ENCODE peak calls at places on chromosomes 13 and 19, in nine cellular contexts. L, U, Z, B, J, P, C, S and Q are unnamed samples.

GRCh38 chr13:111034811-111035210 is 80.3 kb upstream of the ARHGEF7 start:
- DNase-seq in U (no peak), S (peak), C (no peak), J (no peak), Z (no peak), P (no peak), B (no peak), L (no peak), Q (no peak)

GRCh38 chr19:18674616-18675015 is 8.9 kb upstream of the CRTC1 start:
- DNase-seq in P (no peak), Z (no peak), B (no peak), C (peak), L (no peak), U (no peak), S (no peak), J (no peak), Q (peak)

GRCh38 chr13:72149701-72150100 is 282.7 kb upstream of the DACH1 start:
- DNase-seq in J (no peak), C (no peak), P (no peak), L (no peak), S (no peak), U (no peak), B (no peak), Z (no peak), Q (no peak)

GRCh38 chr19:56174550-56174949 is 1.3 kb upstream of the GALP start:
- DNase-seq in U (no peak), J (no peak), L (no peak), S (no peak), Z (no peak), C (no peak), B (no peak), P (no peak), Q (no peak)

GRCh38 chr19:54707932-54708331 is 16.3 kb upstream of the KIR3DL3 start:
- DNase-seq in C (no peak), L (peak), S (no peak), Z (no peak), B (no peak), U (peak), J (no peak), P (no peak), Q (no peak)

GRCh38 chr13:27450921-27451461 is 627 bp upstream of the MTIF3 start:
- DNase-seq in B (peak), S (peak), L (peak), P (peak), Z (peak), C (peak), J (peak), U (peak), Q (peak)

GRCh38 chr19:57239982-57240310 is 486 bp upstream of the ZNF805 start:
- DNase-seq in S (no peak), B (no peak), U (peak), L (no peak), C (no peak), Z (no peak), J (peak), P (no peak), Q (no peak)

GRCh38 chr13:68697551-68697950 is 1410.1 kb upstream of the ATXN8OS start:
- DNase-seq in C (peak), S (no peak), P (peak), J (no peak), B (no peak), Z (no peak), L (no peak), U (peak), Q (no peak)

GRCh38 chr13:21528616-21529015 is 69.5 kb upstream of the ZDHHC20 start:
- DNase-seq in L (no peak), S (peak), Z (no peak), B (no peak), J (no peak), C (no peak), U (no peak), P (no peak), Q (peak)

GRCh38 chr13:113862766-113863510 is 938 bp downstream of the GAS6 start:
- DNase-seq in U (peak), C (peak), Z (peak), S (peak), B (no peak), J (peak), P (peak), L (no peak), Q (no peak)

GRCh38 chr19:9435279-9436268 is at the start of gene ZNF266:
- DNase-seq in J (peak), U (peak), P (peak), L (peak), B (peak), C (peak), S (peak), Z (peak), Q (peak)

GRCh38 chr13:27036236-27036981 is 135.2 kb downstream of the USP12 start:
- DNase-seq in U (no peak), L (no peak), Z (no peak), P (no peak), B (peak), J (no peak), C (no peak), S (peak), Q (peak)

GRCh38 chr13:20149762-20150161 is 11.1 kb downstream of the GJA3 start:
- DNase-seq in Z (no peak), L (no peak), S (no peak), J (no peak), P (no peak), U (no peak), C (no peak), B (no peak), Q (no peak)
- TF ChIP-seq EZH2phosphoT487 in Z (no peak), L (no peak), S (no peak), J (no peak), P (no peak), U (no peak), C (no peak), B (no peak), Q (no peak)

GRCh38 chr19:58584498-58585441 is 11.6 kb upstream of the MZF1 start:
- DNase-seq in P (no peak), J (no peak), S (no peak), L (no peak), B (no peak), U (no peak), C (no peak), Z (no peak), Q (no peak)

GRCh38 chr19:58578430-58578925 is 5.3 kb upstream of the MZF1 start:
- DNase-seq in U (no peak), J (no peak), Z (no peak), C (no peak), B (no peak), P (no peak), S (peak), L (no peak), Q (no peak)

GRCh38 chr19:58582985-58583384 is 9.8 kb upstream of the MZF1 start:
- DNase-seq in C (no peak), L (no peak), S (no peak), P (no peak), J (no peak), B (no peak), U (no peak), Z (no peak), Q (no peak)

GRCh38 chr19:58579473-58580142 is 6.5 kb upstream of the MZF1 start:
- DNase-seq in U (no peak), L (no peak), B (no peak), S (no peak), P (no peak), C (no peak), J (no peak), Z (no peak), Q (no peak)

GRCh38 chr19:58581227-58582141 is 8.3 kb upstream of the MZF1 start:
- DNase-seq in Z (peak), P (peak), S (peak), J (peak), B (peak), L (peak), U (no peak), C (no peak), Q (peak)
- TF ChIP-seq EZH2phosphoT487 in Z (no peak), P (no peak), S (no peak), J (no peak), B (no peak), L (no peak), U (no peak), C (no peak), Q (no peak)

GRCh38 chr13:109840201-109840892 is 54.0 kb upstream of the IRS2 start:
- DNase-seq in C (no peak), L (no peak), Z (peak), P (no peak), S (peak), J (no peak), B (peak), U (no peak), Q (peak)
- TF ChIP-seq EZH2phosphoT487 in C (no peak), L (no peak), Z (peak), P (no peak), S (no peak), J (no peak), B (no peak), U (no peak), Q (no peak)

DNA sequence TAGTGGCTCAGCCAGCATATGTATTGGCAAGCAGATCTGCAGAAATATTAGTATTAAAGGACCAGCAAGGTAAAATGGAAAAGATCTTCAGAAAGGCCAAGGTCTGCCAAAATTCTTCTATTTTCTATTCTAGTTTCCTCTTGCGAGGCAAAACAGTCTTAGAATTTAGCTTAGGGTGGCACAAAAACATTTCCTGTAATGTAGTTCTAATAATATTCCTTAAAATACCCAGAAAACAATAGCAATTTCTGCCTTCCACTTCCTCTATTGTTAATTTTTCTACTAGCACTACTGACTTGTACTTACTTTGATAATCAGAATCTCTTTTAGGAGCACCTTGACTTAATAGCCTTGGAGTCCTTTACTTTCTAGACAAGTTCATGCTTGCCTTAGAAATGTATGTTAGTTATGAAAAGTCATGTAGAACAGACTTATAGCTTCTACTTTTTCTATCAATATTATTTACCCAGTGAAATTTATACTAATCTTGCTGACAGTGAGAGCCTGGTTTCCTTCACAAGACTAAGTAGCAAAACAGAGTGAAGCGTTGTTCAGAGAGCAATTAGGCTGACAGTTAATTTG is 23.8 kb upstream of the LPAR6 start:
- DNase-seq in Z (no peak), B (no peak), C (no peak), S (no peak), J (no peak), L (no peak), U (no peak), P (no peak), Q (no peak)
- TF ChIP-seq EZH2phosphoT487 in Z (no peak), B (no peak), C (no peak), S (no peak), J (no peak), L (no peak), U (no peak), P (no peak), Q (no peak)